ENCODE peak calls at places on chromosome 1, in six cellular contexts. Z is mucosa of descending colon; K is aorta; N is testis; F is Karpas-422; G is naive thymus-derived CD4-positive, alpha-beta T cell. V is an unnamed sample.

GRCh38 chr1:183139281-183139942 is 46.7 kb upstream of the LAMC2 start:
- DNase-seq in Z (no peak), K (no peak), N (no peak), F (no peak), G (no peak), V (peak; percentile 44)

GRCh38 chr1:42319128-42319851 is 15.7 kb downstream of the FOXJ3 start:
- DNase-seq in Z (no peak), K (no peak), N (no peak), F (no peak), G (no peak), V (no peak)

GRCh38 chr1:32883973-32884372 is 2.3 kb upstream of the HPCA start:
- DNase-seq in Z (no peak), K (no peak), N (no peak), F (no peak), G (no peak), V (no peak)

GRCh38 chr1:174297351-174297750 is 138.0 kb downstream of the RABGAP1L start:
- DNase-seq in Z (no peak), K (no peak), N (no peak), F (peak; percentile 53), G (no peak), V (no peak)

GRCh38 chr1:211327341-211327921 is 798 bp downstream of the TRAF5 start:
- DNase-seq in Z (peak; percentile 60), K (peak; percentile 59), N (peak; percentile 60), F (peak; percentile 56), G (peak; percentile 58), V (peak; percentile 45)

GRCh38 chr1:46538147-46538546 is 13.3 kb downstream of the KNCN start:
- DNase-seq in Z (no peak), K (no peak), N (no peak), F (no peak), G (no peak), V (no peak)

GRCh38 chr1:88801575-88802208 is 89.7 kb downstream of the GTF2B start:
- DNase-seq in Z (no peak), K (no peak), N (no peak), F (peak; percentile 45), G (no peak), V (peak; percentile 11)

GRCh38 chr1:210384625-210385024 is 55.9 kb downstream of the HHAT start:
- DNase-seq in Z (no peak), K (no peak), N (no peak), F (no peak), G (no peak), V (no peak)

GRCh38 chr1:96388421-96389310 is 332.9 kb upstream of the PTBP2 start:
- DNase-seq in Z (no peak), K (no peak), N (no peak), F (no peak), G (no peak), V (no peak)

GRCh38 chr1:25045480-25046193 is 115.6 kb upstream of the RUNX3 start:
- DNase-seq in Z (no peak), K (no peak), N (no peak), F (no peak), G (no peak), V (no peak)

GRCh38 chr1:243746736-243747135 is 103.3 kb downstream of the AKT3 start:
- DNase-seq in Z (no peak), K (no peak), N (no peak), F (no peak), G (no peak), V (peak; percentile 60)

GRCh38 chr1:197199923-197200467 is 53.5 kb upstream of the ASPM start:
- DNase-seq in Z (peak; percentile 4), K (no peak), N (no peak), F (no peak), G (peak; percentile 4), V (no peak)

GRCh38 chr1:63328140-63328521 is 5.8 kb downstream of the FOXD3 start:
- DNase-seq in Z (no peak), K (no peak), N (no peak), F (no peak), G (no peak), V (no peak)

GRCh38 chr1:37034301-37035013 is at the start of gene GRIK3:
- DNase-seq in Z (no peak), K (no peak), N (peak; percentile 50), F (no peak), G (no peak), V (no peak)

GRCh38 chr1:1124508-1124785 is 8.6 kb upstream of the C1orf159 start:
- DNase-seq in Z (peak; percentile 83), K (no peak), N (no peak), F (no peak), G (no peak), V (no peak)

GRCh38 chr1:87330201-87330953 is 1.7 kb downstream of the LMO4 start:
- DNase-seq in Z (peak; percentile 38), K (peak; percentile 52), N (peak; percentile 49), F (peak; percentile 56), G (no peak), V (peak; percentile 23)

GRCh38 chr1:37999434-38000232 is 5.7 kb downstream of the FHL3 start:
- DNase-seq in Z (no peak), K (peak; percentile 83), N (peak; percentile 54), F (no peak), G (no peak), V (no peak)

GRCh38 chr1:203379831-203380230 is 28.9 kb upstream of the FMOD start:
- DNase-seq in Z (no peak), K (no peak), N (no peak), F (peak; percentile 23), G (no peak), V (no peak)

GRCh38 chr1:2346691-2347408 is 44.5 kb downstream of the MORN1 start:
- DNase-seq in Z (no peak), K (no peak), N (no peak), F (no peak), G (no peak), V (no peak)

GRCh38 chr1:151372411-151372934 is at the start of gene SELENBP1:
- DNase-seq in Z (peak; percentile 98), K (peak; percentile 87), N (peak; percentile 84), F (no peak), G (no peak), V (peak; percentile 8)

DNA sequence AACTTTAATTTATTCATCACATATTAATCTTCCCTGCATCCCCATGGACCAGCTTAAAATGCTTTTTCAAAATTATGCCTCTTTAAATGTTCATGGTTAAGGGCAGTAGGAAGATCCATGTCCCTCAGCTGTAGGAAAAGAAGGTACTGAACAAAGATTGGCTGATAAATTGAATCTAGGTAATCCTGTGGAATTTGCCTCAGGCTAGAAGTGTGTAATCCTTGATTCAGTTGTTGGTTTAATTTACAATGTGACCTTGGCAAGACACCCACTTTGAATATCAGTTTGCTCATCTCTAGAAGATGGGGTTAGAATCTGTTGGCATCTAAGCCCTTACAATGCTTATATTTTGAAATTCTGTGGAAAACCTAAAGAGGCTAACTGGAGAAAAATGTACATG is 6.1 kb downstream of the TTC4 start:
- DNase-seq in Z (no peak), K (no peak), N (no peak), F (no peak), G (no peak), V (no peak)
- H3K36me3 ChIP-seq in Z (no peaks in the 10 kb centered on the region), K (peaks cover 3% of the 10 kb centered on the region), N (no peaks in the 10 kb centered on the region), F (peaks cover 80% of the 10 kb centered on the region), G (peaks cover 34% of the 10 kb centered on the region), V (peaks cover 62% of the 10 kb centered on the region)

GRCh38 chr1:223775711-223776074 is 63.4 kb downstream of the CAPN2 start:
- DNase-seq in Z (no peak), K (no peak), N (no peak), F (no peak), G (no peak), V (no peak)

GRCh38 chr1:223776826-223777454 is 64.6 kb downstream of the CAPN2 start:
- DNase-seq in Z (no peak), K (no peak), N (no peak), F (peak; percentile 33), G (no peak), V (no peak)

GRCh38 chr1:223774133-223774811 is 61.9 kb downstream of the CAPN2 start:
- DNase-seq in Z (no peak), K (no peak), N (no peak), F (no peak), G (no peak), V (no peak)

GRCh38 chr1:223776075-223776814 is 63.9 kb downstream of the CAPN2 start:
- DNase-seq in Z (no peak), K (no peak), N (no peak), F (no peak), G (no peak), V (no peak)

GRCh38 chr1:223775054-223775453 is 62.7 kb downstream of the CAPN2 start:
- DNase-seq in Z (no peak), K (no peak), N (no peak), F (no peak), G (no peak), V (no peak)
- H3K4me1 ChIP-seq in Z (peaks cover 2% of the 10 kb centered on the region), K (no peaks in the 10 kb centered on the region), N (peaks cover 21% of the 10 kb centered on the region), F (peaks cover 6% of the 10 kb centered on the region), G (no peaks in the 10 kb centered on the region), V (peaks cover 13% of the 10 kb centered on the region)

GRCh38 chr1:41013024-41013423 is 8.5 kb downstream of the SLFNL1 start:
- DNase-seq in Z (no peak), K (no peak), N (no peak), F (no peak), G (no peak), V (no peak)

GRCh38 chr1:41015894-41016470 is 5.5 kb downstream of the SLFNL1 start:
- DNase-seq in Z (no peak), K (no peak), N (no peak), F (no peak), G (no peak), V (no peak)

GRCh38 chr1:41015281-41015680 is 6.2 kb downstream of the SLFNL1 start:
- DNase-seq in Z (no peak), K (no peak), N (no peak), F (no peak), G (no peak), V (no peak)

GRCh38 chr1:41013812-41014211 is 7.7 kb downstream of the SLFNL1 start:
- DNase-seq in Z (no peak), K (no peak), N (no peak), F (no peak), G (no peak), V (no peak)

DNA sequence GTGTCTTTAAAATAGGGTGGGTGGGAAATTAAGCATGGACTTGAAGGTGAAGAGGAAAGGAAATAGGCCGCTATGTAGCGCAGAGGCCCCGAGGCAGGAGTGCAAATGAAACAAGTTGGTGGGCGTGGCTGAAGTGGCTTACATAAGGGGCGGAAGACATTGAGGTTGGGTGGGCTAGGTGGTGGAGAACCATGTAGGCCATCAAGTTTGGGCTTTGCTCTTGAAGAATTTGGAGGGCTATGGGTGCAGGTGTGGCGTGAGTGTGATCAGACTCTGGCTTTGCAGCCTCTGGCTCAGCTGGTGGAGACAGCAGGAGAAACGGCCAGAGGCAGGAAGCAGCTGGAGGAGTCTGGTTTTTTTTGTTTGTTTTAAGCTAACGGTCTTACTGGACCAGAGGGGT is 6.7 kb downstream of the SLFNL1 start:
- DNase-seq in Z (no peak), K (no peak), N (no peak), F (no peak), G (no peak), V (no peak)
- H3K36me3 ChIP-seq in Z (no peaks in the 10 kb centered on the region), K (no peaks in the 10 kb centered on the region), N (no peaks in the 10 kb centered on the region), F (peaks cover 40% of the 10 kb centered on the region), G (peaks cover 5% of the 10 kb centered on the region), V (peaks cover 79% of the 10 kb centered on the region)

DNA sequence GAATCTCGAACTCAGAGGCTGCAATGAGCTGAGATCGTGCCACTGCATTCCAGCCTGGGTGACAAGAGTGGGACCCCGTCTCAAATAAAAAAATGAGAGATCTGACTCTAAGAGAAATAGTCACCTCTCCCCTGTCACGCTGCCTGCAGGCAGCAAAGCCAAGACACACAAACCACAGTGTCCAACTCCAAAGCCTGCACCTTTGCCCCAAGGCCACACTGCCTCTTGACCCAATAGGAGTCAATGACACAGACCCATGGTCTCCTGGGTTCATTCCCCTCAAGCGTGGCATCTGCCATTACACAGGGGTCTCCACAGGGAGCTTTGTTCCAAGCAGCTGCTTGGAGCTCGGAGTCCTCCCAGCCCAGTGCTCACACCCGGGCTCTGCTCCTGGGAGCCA is 46.3 kb downstream of the SLC9A1 start:
- DNase-seq in Z (no peak), K (no peak), N (no peak), F (no peak), G (no peak), V (no peak)
- H3K4me1 ChIP-seq in Z (peaks cover 9% of the 10 kb centered on the region), K (peaks cover 3% of the 10 kb centered on the region), N (peaks cover 11% of the 10 kb centered on the region), F (peaks cover 35% of the 10 kb centered on the region), G (peaks cover 27% of the 10 kb centered on the region), V (peaks cover 7% of the 10 kb centered on the region)

V was measured in HAP-1.